ENCODE peak calls at places on chromosomes 4 and X, in ten cellular contexts. T, O, F, I, Q, G, B, U, J and D are unnamed samples.

GRCh38 chr4:3467601-3468031 is 4.5 kb downstream of the DOK7 start:
- DNase-seq in T (no peak), O (no peak), I (no peak), B (no peak), G (no peak), Q (no peak), U (peak), F (no peak), J (no peak), D (no peak)

GRCh38 chr4:98657531-98658286 is 702 bp downstream of the TSPAN5 start:
- DNase-seq in O (peak), U (peak), T (peak), Q (peak), F (peak), J (no peak), B (no peak), I (peak), G (no peak), D (peak)

GRCh38 chr4:30471861-30472260 is 248.3 kb upstream of the PCDH7 start:
- DNase-seq in O (no peak), G (no peak), T (no peak), J (no peak), I (no peak), F (no peak), U (no peak), Q (no peak), B (no peak), D (no peak)

GRCh38 chr4:48268956-48269860 is at the start of gene TEC:
- DNase-seq in G (peak), J (peak), I (no peak), Q (peak), O (peak), U (peak), F (peak), B (peak), T (peak), D (no peak)

GRCh38 chr4:12421364-12421763 is 992.7 kb upstream of the HS3ST1 start:
- DNase-seq in F (no peak), O (no peak), Q (no peak), U (no peak), B (no peak), I (peak), T (no peak), G (no peak), J (no peak), D (no peak)

GRCh38 chr4:110289601-110290100 is 91.2 kb upstream of the ELOVL6 start:
- DNase-seq in I (no peak), B (no peak), T (no peak), U (no peak), J (no peak), O (no peak), F (no peak), Q (no peak), G (no peak), D (no peak)

GRCh38 chrX:115357316-115357715 is 67.8 kb downstream of the LUZP4 start:
- DNase-seq in U (no peak), J (no peak), B (no peak), I (no peak), Q (no peak), G (no peak), O (peak), T (no peak), F (no peak), D (no peak)

GRCh38 chr4:139763205-139763604 is 97.6 kb downstream of the MGST2 start:
- DNase-seq in O (no peak), U (no peak), J (no peak), F (no peak), B (no peak), Q (no peak), G (peak), T (no peak), I (no peak), D (no peak)

GRCh38 chr4:95889662-95890061 is 49.8 kb downstream of the PDHA2 start:
- DNase-seq in U (no peak), F (no peak), J (no peak), G (no peak), B (no peak), T (peak), I (peak), O (no peak), Q (no peak), D (no peak)

GRCh38 chr4:83208776-83209365 is 75.7 kb downstream of the COQ2 start:
- DNase-seq in B (no peak), T (no peak), G (no peak), U (no peak), O (peak), F (no peak), Q (no peak), J (no peak), I (peak), D (no peak)

GRCh38 chr4:184907216-184907615 is 81.4 kb upstream of the ACSL1 start:
- DNase-seq in B (no peak), I (peak), O (no peak), G (no peak), T (no peak), J (no peak), Q (no peak), F (no peak), U (no peak), D (no peak)

GRCh38 chr4:130985371-130985770 is 1889.4 kb downstream of the C4orf33 start:
- DNase-seq in U (no peak), O (no peak), G (no peak), I (no peak), B (no peak), Q (no peak), T (no peak), J (no peak), F (no peak), D (no peak)

GRCh38 chrX:15916704-15917084 is 62.1 kb upstream of the AP1S2 start:
- DNase-seq in Q (no peak), T (no peak), U (no peak), I (no peak), G (no peak), B (no peak), F (no peak), J (no peak), O (no peak), D (no peak)

GRCh38 chr4:173529505-173530325 is at the start of gene HAND2:
- DNase-seq in Q (no peak), F (peak), O (peak), J (no peak), T (no peak), I (no peak), B (peak), G (no peak), U (no peak), D (no peak)

GRCh38 chr4:53981573-53981972 is 82.8 kb downstream of the CHIC2 start:
- DNase-seq in J (no peak), Q (no peak), T (no peak), U (no peak), B (no peak), G (no peak), I (no peak), F (no peak), O (peak), D (no peak)

GRCh38 chrX:51395474-51395806 is 62.8 kb downstream of the NUDT10 start:
- DNase-seq in J (no peak), F (no peak), B (no peak), I (no peak), U (no peak), G (no peak), T (no peak), O (no peak), Q (no peak), D (no peak)

GRCh38 chrX:70088281-70088680 is 26.0 kb downstream of the OTUD6A start:
- DNase-seq in Q (no peak), T (no peak), I (no peak), F (no peak), J (no peak), O (peak), G (no peak), U (no peak), B (no peak), D (no peak)

GRCh38 chr4:37825943-37826281 is 574 bp upstream of the PGM2 start:
- DNase-seq in U (no peak), O (no peak), T (no peak), G (no peak), Q (peak), J (no peak), F (peak), B (no peak), I (peak), D (no peak)

GRCh38 chr4:168759959-168760527 is 250.0 kb downstream of the CBR4 start:
- DNase-seq in Q (peak), B (peak), G (no peak), F (no peak), I (no peak), J (peak), T (no peak), U (no peak), O (no peak), D (no peak)

GRCh38 chrX:79371640-79372039 is 4.5 kb upstream of the ITM2A start:
- DNase-seq in O (no peak), G (no peak), Q (no peak), F (no peak), U (no peak), I (no peak), B (no peak), J (no peak), T (no peak), D (no peak)

GRCh38 chr4:118834070-118834469 is 1.9 kb downstream of the SEC24D start:
- DNase-seq in G (no peak), Q (no peak), T (no peak), O (no peak), U (no peak), J (no peak), B (no peak), F (no peak), I (no peak), D (no peak)

GRCh38 chr4:28788929-28789490 is 1928.4 kb downstream of the STIM2 start:
- DNase-seq in U (no peak), O (peak), Q (no peak), I (peak), F (no peak), T (peak), B (no peak), G (no peak), J (no peak), D (no peak)

GRCh38 chr4:118682928-118683327 is 2.3 kb upstream of the METTL14 start:
- DNase-seq in U (no peak), G (no peak), I (peak), T (peak), Q (no peak), J (no peak), B (no peak), F (no peak), O (peak), D (no peak)

GRCh38 chr4:143186202-143186601 is 1.5 kb downstream of the USP38 start:
- DNase-seq in T (peak), J (no peak), F (no peak), B (no peak), O (peak), I (peak), Q (no peak), U (no peak), G (no peak), D (no peak)

GRCh38 chr4:175560628-175561027 is 251.4 kb downstream of the GPM6A start:
- DNase-seq in Q (no peak), O (peak), I (peak), J (no peak), F (no peak), U (no peak), T (peak), G (no peak), B (no peak), D (no peak)

GRCh38 chr4:7280906-7281305 is 88.6 kb downstream of the SORCS2 start:
- DNase-seq in B (no peak), U (no peak), T (peak), J (no peak), F (no peak), G (no peak), Q (no peak), I (peak), O (peak), D (no peak)

GRCh38 chrX:264634-265455 is 16.3 kb upstream of the PLCXD1 start:
- DNase-seq in U (no peak), Q (no peak), F (no peak), O (peak), B (peak), G (no peak), J (peak), T (no peak), I (no peak), D (no peak)

GRCh38 chr4:3116955-3117354 is 42.5 kb downstream of the HTT start:
- DNase-seq in O (no peak), G (no peak), T (no peak), I (no peak), J (no peak), F (no peak), Q (peak), B (no peak), U (no peak), D (no peak)

GRCh38 chrX:56505866-56506265 is 57.6 kb upstream of the UBQLN2 start:
- DNase-seq in G (no peak), T (peak), F (no peak), I (peak), J (no peak), B (no peak), U (no peak), Q (no peak), O (no peak), D (no peak)

GRCh38 chr4:64721106-64721505 is 311.9 kb upstream of the TECRL start:
- DNase-seq in J (no peak), I (no peak), T (no peak), U (no peak), Q (no peak), O (no peak), B (no peak), G (no peak), F (no peak), D (no peak)

GRCh38 chrX:63855896-63856295 is 70.9 kb upstream of the ARHGEF9 start:
- DNase-seq in G (no peak), U (no peak), J (no peak), O (peak), I (peak), F (no peak), T (no peak), B (no peak), Q (no peak), D (no peak)

GRCh38 chrX:54484666-54485065 is 11.4 kb downstream of the FGD1 start:
- DNase-seq in I (no peak), U (no peak), T (no peak), O (peak), G (no peak), F (no peak), J (no peak), Q (no peak), B (no peak), D (no peak)

GRCh38 chrX:13404364-13404763 is 84.5 kb upstream of the ATXN3L start:
- DNase-seq in Q (no peak), I (no peak), G (no peak), T (no peak), F (no peak), B (no peak), U (no peak), J (no peak), O (no peak), D (no peak)

GRCh38 chr4:84451546-84451945 is 47.5 kb downstream of the NKX6-1 start:
- DNase-seq in O (peak), U (no peak), Q (no peak), G (no peak), B (no peak), J (no peak), T (peak), F (no peak), I (no peak), D (no peak)

GRCh38 chr4:1721666-1722550 is 587 bp downstream of the TACC3 start:
- DNase-seq in F (no peak), T (no peak), B (no peak), J (no peak), I (no peak), Q (no peak), U (peak), O (peak), G (no peak), D (no peak)

GRCh38 chr4:53840643-53841042 is 223.8 kb downstream of the CHIC2 start:
- DNase-seq in F (no peak), Q (no peak), B (no peak), J (no peak), O (no peak), I (peak), U (no peak), G (no peak), T (peak), D (no peak)

GRCh38 chr4:10023050-10023419 is 1.7 kb upstream of the SLC2A9 start:
- DNase-seq in G (peak), B (no peak), U (no peak), T (no peak), I (no peak), J (no peak), Q (no peak), F (no peak), O (no peak), D (no peak)

GRCh38 chrX:22395372-22395771 is 122.7 kb downstream of the CBLL2 start:
- DNase-seq in O (peak), Q (no peak), F (no peak), J (no peak), B (no peak), U (no peak), T (peak), I (peak), G (no peak), D (no peak)

GRCh38 chr4:33104190-33104773 is 2384.1 kb downstream of the PCDH7 start:
- DNase-seq in I (no peak), T (no peak), O (no peak), U (no peak), G (no peak), F (no peak), Q (no peak), B (no peak), J (no peak), D (no peak)

GRCh38 chr4:161237495-161237894 is 926.3 kb downstream of the FSTL5 start:
- DNase-seq in B (no peak), J (no peak), Q (no peak), T (no peak), F (no peak), U (no peak), I (no peak), O (no peak), G (no peak), D (no peak)
- H3K27ac ChIP-seq in B (no peak), J (no peak), Q (no peak), T (no peak), F (no peak), U (no peak), I (no peak), O (no peak), G (no peak), D (no peak)

DNA sequence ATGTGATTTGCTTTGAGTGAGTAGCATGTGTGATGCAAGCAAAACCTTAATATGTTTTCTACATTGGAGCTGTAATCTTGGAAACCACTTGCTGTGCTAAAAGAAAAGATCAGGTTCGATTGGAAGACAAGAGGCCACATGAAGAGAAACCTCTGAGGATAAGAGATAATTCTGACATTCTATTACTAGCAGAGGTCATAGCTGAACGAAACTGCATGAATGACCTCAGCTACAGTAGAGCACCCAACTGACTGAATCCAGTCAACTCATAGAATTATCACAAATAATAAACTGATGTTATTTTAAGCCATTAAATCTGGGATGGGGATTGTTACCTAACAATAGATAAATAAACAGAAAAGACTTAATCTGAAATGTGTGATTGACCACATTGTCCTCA is 147.1 kb downstream of the CAMK2D start:
- DNase-seq in I (no peak), U (no peak), Q (no peak), F (no peak), T (no peak), G (no peak), J (no peak), O (no peak), B (no peak), D (no peak)
- H3K27ac ChIP-seq in I (no peak), U (no peak), Q (no peak), F (no peak), T (no peak), G (no peak), J (no peak), O (no peak), B (no peak), D (no peak)

GRCh38 chrX:37787353-37787869 is 7.6 kb downstream of the CYBB start:
- DNase-seq in I (no peak), U (no peak), G (no peak), F (no peak), O (no peak), Q (no peak), T (no peak), B (no peak), J (no peak), D (no peak)
- H3K27ac ChIP-seq in I (no peak), U (no peak), G (no peak), F (no peak), O (no peak), Q (no peak), T (no peak), B (no peak), J (no peak), D (no peak)

GRCh38 chrX:103533428-103534216 is 14.3 kb upstream of the RAB40A start:
- DNase-seq in U (peak), T (peak), I (peak), Q (peak), O (peak), F (peak), J (peak), B (peak), G (peak), D (peak)

GRCh38 chrX:103536732-103537131 is 17.4 kb upstream of the RAB40A start:
- DNase-seq in Q (no peak), G (no peak), F (no peak), I (no peak), B (no peak), U (no peak), T (no peak), J (no peak), O (no peak), D (no peak)

GRCh38 chrX:103537871-103538387 is 18.6 kb upstream of the RAB40A start:
- DNase-seq in G (no peak), U (no peak), Q (no peak), F (no peak), I (peak), O (no peak), T (no peak), B (no peak), J (no peak), D (no peak)

GRCh38 chrX:103535206-103535605 is 15.9 kb upstream of the RAB40A start:
- DNase-seq in I (no peak), Q (no peak), B (no peak), F (no peak), O (no peak), T (no peak), G (no peak), J (no peak), U (no peak), D (no peak)

GRCh38 chrX:103536071-103536470 is 16.8 kb upstream of the RAB40A start:
- DNase-seq in O (no peak), I (no peak), F (no peak), Q (no peak), U (no peak), T (no peak), B (no peak), J (no peak), G (no peak), D (no peak)
- H3K27ac ChIP-seq in O (no peak), I (no peak), F (peak), Q (no peak), U (peak), T (no peak), B (peak), J (peak), G (peak), D (no peak)

GRCh38 chrX:125387945-125388344 is 68.3 kb downstream of the TEX13C start:
- DNase-seq in F (no peak), B (no peak), O (no peak), G (no peak), I (no peak), J (no peak), U (no peak), Q (no peak), T (no peak), D (no peak)
- H3K27ac ChIP-seq in F (no peak), B (no peak), O (no peak), G (no peak), I (no peak), J (no peak), U (no peak), Q (no peak), T (no peak), D (no peak)

GRCh38 chr4:77818077-77818666 is 996 bp downstream of the CNOT6L start:
- DNase-seq in J (peak), U (peak), I (peak), O (peak), B (peak), G (peak), F (peak), Q (peak), T (peak), D (peak)

GRCh38 chr4:77815651-77816050 is 3.5 kb downstream of the CNOT6L start:
- DNase-seq in U (no peak), J (no peak), T (no peak), B (no peak), O (no peak), F (no peak), G (no peak), Q (no peak), I (no peak), D (no peak)

GRCh38 chr4:77819409-77819835 is 254 bp upstream of the CNOT6L start:
- DNase-seq in T (no peak), U (peak), I (no peak), G (no peak), F (no peak), J (peak), Q (peak), O (peak), B (peak), D (no peak)

GRCh38 chr4:77818667-77819408 is at the start of gene CNOT6L:
- DNase-seq in B (peak), U (peak), O (peak), I (peak), J (peak), F (peak), Q (peak), G (peak), T (peak), D (peak)

DNA sequence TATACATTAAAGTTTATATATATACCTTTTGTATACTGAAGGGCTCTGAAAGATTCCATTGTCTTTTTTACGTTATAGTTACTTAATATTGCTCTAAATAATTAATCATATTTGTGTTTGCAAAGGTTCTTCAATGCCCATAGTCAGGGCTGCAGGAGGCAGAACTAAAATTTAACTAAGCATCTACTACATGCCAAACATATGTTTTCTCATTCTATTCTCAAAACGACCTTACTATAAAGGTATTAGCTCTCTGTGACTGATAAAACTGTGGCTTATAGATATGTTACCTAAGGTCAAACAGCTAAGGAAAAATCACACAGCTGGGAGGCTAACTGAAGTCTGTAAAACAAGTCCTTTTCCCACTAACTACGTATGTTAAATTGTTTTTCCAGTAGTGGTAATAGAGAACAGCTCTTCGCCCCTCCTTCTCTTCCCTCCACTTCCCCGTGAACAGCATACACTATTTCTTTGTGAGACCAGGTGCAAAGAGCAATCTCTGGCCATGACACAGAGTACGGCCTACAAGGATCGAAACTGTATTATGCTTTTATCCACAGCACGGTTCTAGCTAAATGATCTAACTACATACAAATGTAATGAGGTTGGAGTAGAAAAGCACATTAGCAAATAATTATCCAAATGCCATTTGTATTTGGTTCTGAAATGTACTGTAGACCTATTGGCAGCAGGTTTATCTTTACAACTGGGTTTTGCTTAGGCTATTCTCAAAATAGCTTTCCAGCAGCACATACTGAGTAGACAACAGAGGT is 1.7 kb downstream of the CNOT6L start:
- DNase-seq in T (no peak), G (no peak), J (no peak), Q (no peak), U (no peak), F (peak), O (peak), I (peak), B (no peak), D (no peak)
- H3K27ac ChIP-seq in T (peak), G (peak), J (peak), Q (peak), U (peak), F (peak), O (peak), I (peak), B (peak), D (peak)